ENCODE peak calls at places on chromosomes 6 and 20, in eight cellular contexts. U is body of pancreas, V is uterus, E is heart left ventricle, L is A549, M is testis, T is HepG2, F is IMR-90. O is an unnamed sample.

GRCh38 chr6:97081010-97081573 is 156.6 kb downstream of the KLHL32 start:
- DNase-seq in U (no peak), V (no peak), E (no peak), L (no peak), M (no peak), T (no peak), F (no peak), O (no peak)

GRCh38 chr6:98945311-98946005 is 2.3 kb downstream of the FBXL4 start:
- DNase-seq in U (no peak), V (no peak), E (no peak), L (no peak), M (no peak), T (no peak), F (no peak), O (no peak)

GRCh38 chr20:24773751-24774201 is 175.3 kb upstream of the CST7 start:
- DNase-seq in U (no peak), V (no peak), E (no peak), L (peak; percentile 69), M (peak; percentile 9), T (no peak), F (peak; percentile 72), O (peak; percentile 74)

GRCh38 chr6:25942561-25943147 is 12.2 kb upstream of the SLC17A2 start:
- DNase-seq in U (no peak), V (no peak), E (no peak), L (peak; percentile 16), M (no peak), T (peak; percentile 76), F (peak; percentile 55), O (no peak)

GRCh38 chr6:165922309-165922794 is 245.3 kb downstream of the TBXT start:
- DNase-seq in U (no peak), V (no peak), E (no peak), L (peak; percentile 49), M (no peak), T (no peak), F (peak; percentile 83), O (no peak)

GRCh38 chr6:132190815-132191175 is 210.5 kb downstream of the MOXD1 start:
- DNase-seq in U (no peak), V (no peak), E (no peak), L (no peak), M (no peak), T (no peak), F (peak; percentile 65), O (no peak)

GRCh38 chr6:134724653-134725340 is 225.1 kb downstream of the ALDH8A1 start:
- DNase-seq in U (no peak), V (no peak), E (peak; percentile 48), L (no peak), M (no peak), T (no peak), F (peak; percentile 96), O (no peak)

GRCh38 chr20:49039854-49040253 is 6.3 kb upstream of the CSE1L start:
- DNase-seq in U (no peak), V (no peak), E (no peak), L (no peak), M (no peak), T (no peak), F (no peak), O (no peak)

GRCh38 chr6:168662301-168662936 is 221.4 kb downstream of the SMOC2 start:
- DNase-seq in U (no peak), V (no peak), E (no peak), L (no peak), M (no peak), T (no peak), F (no peak), O (no peak)

GRCh38 chr20:17663486-17663885 is 18.6 kb downstream of the RRBP1 start:
- DNase-seq in U (peak; percentile 4), V (no peak), E (no peak), L (no peak), M (no peak), T (no peak), F (peak; percentile 42), O (no peak)

GRCh38 chr6:52286798-52287432 is 2.4 kb upstream of the MCM3 start:
- DNase-seq in U (peak; percentile 51), V (no peak), E (peak; percentile 66), L (peak; percentile 60), M (peak; percentile 82), T (peak; percentile 89), F (peak; percentile 72), O (peak; percentile 54)

GRCh38 chr6:15309611-15310283 is 63.9 kb downstream of the JARID2 start:
- DNase-seq in U (no peak), V (no peak), E (no peak), L (no peak), M (no peak), T (no peak), F (no peak), O (no peak)

GRCh38 chr6:15310680-15311079 is 64.8 kb downstream of the JARID2 start:
- DNase-seq in U (no peak), V (no peak), E (no peak), L (no peak), M (no peak), T (no peak), F (no peak), O (no peak)

GRCh38 chr6:15316754-15317153 is 70.9 kb downstream of the JARID2 start:
- DNase-seq in U (no peak), V (no peak), E (no peak), L (no peak), M (no peak), T (peak; percentile 61), F (no peak), O (no peak)

GRCh38 chr6:15312500-15312899 is 66.6 kb downstream of the JARID2 start:
- DNase-seq in U (no peak), V (no peak), E (no peak), L (no peak), M (no peak), T (no peak), F (peak; percentile 62), O (no peak)

DNA sequence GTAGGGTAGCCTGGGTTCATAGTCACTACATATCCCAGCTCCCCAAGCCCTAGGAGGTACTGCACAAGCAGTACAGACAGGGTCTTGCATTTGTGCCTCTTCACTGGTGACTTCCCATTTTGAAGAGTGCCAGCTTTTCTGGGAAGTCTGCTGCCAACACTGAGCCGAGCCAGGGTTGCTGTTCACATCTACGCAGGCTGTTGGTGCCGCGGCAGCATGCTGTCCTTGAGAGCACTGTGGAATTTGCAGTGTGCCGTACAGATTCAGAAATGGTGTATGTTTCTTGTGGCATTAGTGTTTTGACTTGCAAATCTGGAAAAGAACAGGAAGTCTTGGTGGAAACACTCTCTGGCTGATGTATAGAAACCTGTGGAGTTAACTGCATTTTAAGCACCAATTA is 67.5 kb downstream of the JARID2 start:
- DNase-seq in U (peak; percentile 48), V (no peak), E (peak; percentile 77), L (no peak), M (peak; percentile 77), T (no peak), F (no peak), O (no peak)
- TF ChIP-seq POLR2A in U (no peak), V (no peak), E (no peak), L (no peak), M (no peak), T (no peak), F (no peak), O (no peak)

GRCh38 chr6:146200136-146200708 is 171.4 kb downstream of the GRM1 start:
- DNase-seq in U (no peak), V (no peak), E (no peak), L (no peak), M (no peak), T (no peak), F (no peak), O (no peak)

DNA sequence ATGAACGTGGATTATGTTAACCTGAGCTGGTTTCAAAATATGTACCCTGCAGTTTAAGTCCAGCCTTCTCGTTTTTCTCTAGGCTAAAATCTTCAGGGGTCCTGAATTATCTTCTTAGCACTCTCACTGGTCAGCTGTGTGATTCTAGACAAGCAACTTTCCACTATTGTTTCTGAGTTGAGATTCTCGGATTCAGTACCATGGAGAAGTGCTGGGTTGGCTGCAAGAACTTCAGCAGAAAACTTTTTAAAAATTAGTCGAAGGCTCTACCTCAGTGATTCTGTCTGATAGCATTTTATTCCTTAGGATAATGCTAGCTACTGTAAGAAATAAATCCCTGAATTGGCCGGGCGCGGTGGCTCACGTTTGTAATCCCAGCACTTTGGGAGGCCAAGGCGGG is 173.7 kb downstream of the GRM1 start:
- DNase-seq in U (no peak), V (no peak), E (no peak), L (no peak), M (no peak), T (no peak), F (no peak), O (no peak)
- TF ChIP-seq POLR2A in U (no peak), V (no peak), E (no peak), L (no peak), M (no peak), T (no peak), F (no peak), O (no peak)

DNA sequence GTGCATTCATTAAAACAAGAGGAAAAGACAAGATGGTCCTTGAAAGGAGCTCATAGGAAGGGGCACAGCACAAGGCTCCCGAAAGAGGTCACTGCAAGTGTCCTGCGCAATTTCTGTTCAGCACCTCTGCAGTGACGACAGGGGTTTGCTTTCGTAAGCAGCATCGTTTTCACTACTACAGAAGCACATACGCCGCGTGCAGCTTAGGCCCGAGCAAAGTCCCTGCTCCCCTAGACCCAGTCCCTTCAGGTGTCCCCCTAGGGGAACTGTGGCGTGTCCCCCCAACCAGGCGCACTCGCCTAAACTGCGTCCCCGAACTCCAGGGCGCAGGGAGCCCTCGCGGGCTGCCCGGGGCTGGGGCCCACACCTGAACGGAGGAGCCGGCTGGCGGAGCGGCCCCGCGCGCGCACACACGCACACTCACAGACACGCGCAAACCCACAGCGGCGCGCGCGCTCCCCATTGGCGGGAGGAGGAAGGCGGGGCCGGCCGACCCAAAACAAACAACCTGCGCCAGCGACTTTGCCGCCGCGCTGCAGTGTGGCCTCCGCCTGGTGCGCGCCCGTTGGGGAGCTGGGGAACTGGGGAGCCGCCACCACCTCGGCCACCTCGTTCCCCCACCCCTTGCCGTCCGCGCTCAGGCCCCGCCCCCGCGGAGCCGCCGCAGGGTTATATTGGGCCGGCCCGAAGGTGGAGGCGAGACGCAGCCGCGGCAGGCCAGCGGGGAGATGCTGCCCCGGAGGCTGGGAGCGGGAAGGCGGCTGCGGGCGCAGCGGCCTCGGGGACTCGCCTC is at the start of gene FOXQ1:
- DNase-seq in U (peak; percentile 95), V (no peak), E (no peak), L (no peak), M (peak; percentile 61), T (peak; percentile 95), F (peak; percentile 40), O (no peak)
- TF ChIP-seq POLR2A in U (peak; percentile 88), V (peak; percentile 39), E (no peak), L (peak; percentile 66), M (no peak), T (no peak), F (no peak), O (no peak)

GRCh38 chr6:169724554-169725269 is 412 bp upstream of the PHF10 start:
- DNase-seq in U (peak; percentile 57), V (peak; percentile 51), E (peak; percentile 52), L (no peak), M (peak; percentile 56), T (peak; percentile 61), F (peak; percentile 24), O (no peak)

GRCh38 chr6:169725270-169726048 is 1.2 kb upstream of the PHF10 start:
- DNase-seq in U (peak; percentile 54), V (peak; percentile 55), E (peak; percentile 65), L (peak; percentile 60), M (peak; percentile 77), T (peak; percentile 97), F (peak; percentile 94), O (no peak)

GRCh38 chr6:169722362-169723199 is 1.7 kb downstream of the PHF10 start:
- DNase-seq in U (peak; percentile 37), V (peak; percentile 26), E (peak; percentile 34), L (no peak), M (peak; percentile 59), T (peak; percentile 81), F (peak; percentile 88), O (peak; percentile 65)

GRCh38 chr6:169723200-169723909 is 945 bp downstream of the PHF10 start:
- DNase-seq in U (peak; percentile 83), V (peak; percentile 71), E (peak; percentile 87), L (peak; percentile 25), M (peak; percentile 84), T (peak; percentile 39), F (peak; percentile 66), O (no peak)

GRCh38 chr6:169723991-169724553 is at the start of gene PHF10:
- DNase-seq in U (peak; percentile 32), V (peak; percentile 25), E (peak; percentile 34), L (no peak), M (peak; percentile 41), T (no peak), F (no peak), O (no peak)
- TF ChIP-seq POLR2A in U (no peak), V (peak; percentile 19), E (no peak), L (no peak), M (no peak), T (peak; percentile 69), F (no peak), O (peak; percentile 3)

O was measured in H54.